ENCODE peak calls at places on chromosome 17, in five cellular contexts. One of them, this sample, is unnamed.

GRCh38 chr17:58120195-58120822 is 27.9 kb upstream of the OR4D1 start:
- DNase-seq in endothelial cell of umbilical vein: peak; percentile 59
- DNase-seq in K562: peak; percentile 76
- DNase-seq in H1: peak; percentile 59
- DNase-seq in HCT116: peak; percentile 33
- DNase-seq in this sample: peak; percentile 39

GRCh38 chr17:67221062-67221998 is 23.7 kb downstream of the HELZ start:
- DNase-seq in HCT116: peak; percentile 40
- DNase-seq in K562: peak; percentile 67
- DNase-seq in endothelial cell of umbilical vein: peak; percentile 63
- DNase-seq in H1: no peak
- DNase-seq in this sample: no peak

GRCh38 chr17:2266045-2266864 is 37.3 kb downstream of the SMG6 start:
- DNase-seq in H1: no peak
- DNase-seq in endothelial cell of umbilical vein: peak; percentile 49
- DNase-seq in K562: no peak
- DNase-seq in HCT116: no peak
- DNase-seq in this sample: no peak

GRCh38 chr17:16135461-16135860 is 79.9 kb downstream of the NCOR1 start:
- DNase-seq in K562: no peak
- DNase-seq in endothelial cell of umbilical vein: no peak
- DNase-seq in H1: no peak
- DNase-seq in HCT116: no peak
- DNase-seq in this sample: no peak

GRCh38 chr17:21214777-21215541 is 998 bp upstream of the TMEM11 start:
- DNase-seq in K562: peak; percentile 14
- DNase-seq in HCT116: no peak
- DNase-seq in H1: peak; percentile 63
- DNase-seq in endothelial cell of umbilical vein: no peak
- DNase-seq in this sample: no peak

GRCh38 chr17:44933824-44934744 is 13.5 kb downstream of the KIF18B start:
- DNase-seq in K562: no peak
- DNase-seq in endothelial cell of umbilical vein: no peak
- DNase-seq in HCT116: no peak
- DNase-seq in H1: no peak
- DNase-seq in this sample: no peak

GRCh38 chr17:65698381-65699061 is 137.1 kb upstream of the AXIN2 start:
- DNase-seq in HCT116: no peak
- DNase-seq in endothelial cell of umbilical vein: peak; percentile 55
- DNase-seq in K562: no peak
- DNase-seq in H1: no peak
- DNase-seq in this sample: no peak

GRCh38 chr17:29043539-29044165 is 711 bp downstream of the PIPOX start:
- DNase-seq in HCT116: no peak
- DNase-seq in endothelial cell of umbilical vein: no peak
- DNase-seq in H1: no peak
- DNase-seq in K562: no peak
- DNase-seq in this sample: no peak

GRCh38 chr17:44119798-44120197 is 3.6 kb downstream of the HDAC5 start:
- DNase-seq in K562: no peak
- DNase-seq in endothelial cell of umbilical vein: no peak
- DNase-seq in H1: no peak
- DNase-seq in HCT116: no peak
- DNase-seq in this sample: no peak

GRCh38 chr17:56880133-56880532 is 33.7 kb downstream of the TRIM25 start:
- DNase-seq in HCT116: no peak
- DNase-seq in endothelial cell of umbilical vein: no peak
- DNase-seq in H1: no peak
- DNase-seq in K562: no peak
- DNase-seq in this sample: no peak

GRCh38 chr17:31115168-31115567 is 20.4 kb downstream of the NF1 start:
- DNase-seq in K562: no peak
- DNase-seq in endothelial cell of umbilical vein: no peak
- DNase-seq in H1: no peak
- DNase-seq in HCT116: no peak
- DNase-seq in this sample: no peak

GRCh38 chr17:74433421-74434121 is 1.7 kb downstream of the GPRC5C start:
- DNase-seq in H1: no peak
- DNase-seq in K562: peak; percentile 36
- DNase-seq in endothelial cell of umbilical vein: no peak
- DNase-seq in HCT116: no peak
- DNase-seq in this sample: no peak

GRCh38 chr17:2854662-2855061 is 58.4 kb downstream of the RAP1GAP2 start:
- DNase-seq in HCT116: no peak
- DNase-seq in H1: no peak
- DNase-seq in endothelial cell of umbilical vein: no peak
- DNase-seq in K562: no peak
- DNase-seq in this sample: no peak

GRCh38 chr17:40056379-40057005 is 2.3 kb upstream of the MED24 start:
- DNase-seq in H1: no peak
- DNase-seq in K562: no peak
- DNase-seq in endothelial cell of umbilical vein: no peak
- DNase-seq in HCT116: no peak
- DNase-seq in this sample: no peak

GRCh38 chr17:13792314-13792713 is 190.6 kb upstream of the HS3ST3A1 start:
- DNase-seq in H1: no peak
- DNase-seq in HCT116: no peak
- DNase-seq in K562: no peak
- DNase-seq in endothelial cell of umbilical vein: no peak
- DNase-seq in this sample: no peak

GRCh38 chr17:48544356-48545021 is 420 bp downstream of the HOXB2 start:
- DNase-seq in K562: peak; percentile 79
- DNase-seq in endothelial cell of umbilical vein: peak; percentile 87
- DNase-seq in H1: no peak
- DNase-seq in HCT116: no peak
- DNase-seq in this sample: no peak

GRCh38 chr17:73064084-73064938 is 28.2 kb downstream of the SLC39A11 start:
- DNase-seq in HCT116: no peak
- DNase-seq in K562: peak; percentile 37
- DNase-seq in H1: no peak
- DNase-seq in endothelial cell of umbilical vein: no peak
- DNase-seq in this sample: no peak

GRCh38 chr17:39632153-39632941 is 4.6 kb upstream of the STARD3 start:
- DNase-seq in K562: no peak
- DNase-seq in endothelial cell of umbilical vein: no peak
- DNase-seq in HCT116: peak; percentile 80
- DNase-seq in H1: no peak
- DNase-seq in this sample: no peak

GRCh38 chr17:40463122-40463550 is 19.9 kb downstream of the IGFBP4 start:
- DNase-seq in endothelial cell of umbilical vein: no peak
- DNase-seq in HCT116: no peak
- DNase-seq in H1: no peak
- DNase-seq in K562: no peak
- DNase-seq in this sample: no peak

GRCh38 chr17:59762022-59762825 is 54.8 kb downstream of the VMP1 start:
- DNase-seq in K562: no peak
- DNase-seq in H1: no peak
- DNase-seq in HCT116: peak; percentile 75
- DNase-seq in endothelial cell of umbilical vein: peak; percentile 83
- DNase-seq in this sample: no peak

GRCh38 chr17:79997004-79997673 is 38.5 kb downstream of the TBC1D16 start:
- DNase-seq in endothelial cell of umbilical vein: no peak
- DNase-seq in HCT116: no peak
- DNase-seq in H1: no peak
- DNase-seq in K562: no peak
- DNase-seq in this sample: peak; percentile 93

GRCh38 chr17:60610481-60610880 is 10.5 kb downstream of the PPM1D start:
- DNase-seq in HCT116: no peak
- DNase-seq in H1: no peak
- DNase-seq in endothelial cell of umbilical vein: peak; percentile 48
- DNase-seq in K562: no peak
- DNase-seq in this sample: no peak

GRCh38 chr17:60142872-60143499 is 6.8 kb upstream of the CA4 start:
- DNase-seq in H1: peak; percentile 94
- DNase-seq in HCT116: peak; percentile 82
- DNase-seq in endothelial cell of umbilical vein: peak; percentile 89
- DNase-seq in K562: peak; percentile 88
- DNase-seq in this sample: peak; percentile 79

GRCh38 chr17:70613681-70614080 is 444.3 kb downstream of the KCNJ2 start:
- DNase-seq in endothelial cell of umbilical vein: no peak
- DNase-seq in H1: no peak
- DNase-seq in K562: no peak
- DNase-seq in HCT116: no peak
- DNase-seq in this sample: no peak

GRCh38 chr17:16322636-16323035 is 30.6 kb downstream of the CENPV start:
- DNase-seq in K562: no peak
- DNase-seq in HCT116: no peak
- DNase-seq in H1: no peak
- DNase-seq in endothelial cell of umbilical vein: no peak
- DNase-seq in this sample: no peak

GRCh38 chr17:41987642-41988041 is 21.0 kb downstream of the CNP start:
- DNase-seq in endothelial cell of umbilical vein: no peak
- DNase-seq in HCT116: no peak
- DNase-seq in H1: no peak
- DNase-seq in K562: no peak
- DNase-seq in this sample: no peak

GRCh38 chr17:44672479-44673093 is 16.3 kb downstream of the MEIOC start:
- DNase-seq in HCT116: peak; percentile 18
- DNase-seq in K562: peak; percentile 22
- DNase-seq in endothelial cell of umbilical vein: peak; percentile 44
- DNase-seq in H1: no peak
- DNase-seq in this sample: no peak

GRCh38 chr17:57819273-57819672 is 30.6 kb downstream of the MRPS23 start:
- DNase-seq in H1: no peak
- DNase-seq in endothelial cell of umbilical vein: no peak
- DNase-seq in K562: no peak
- DNase-seq in HCT116: no peak
- DNase-seq in this sample: no peak

GRCh38 chr17:862584-862983 is 80.4 kb downstream of the MRM3 start:
- DNase-seq in H1: no peak
- DNase-seq in K562: no peak
- DNase-seq in endothelial cell of umbilical vein: no peak
- DNase-seq in HCT116: no peak
- DNase-seq in this sample: no peak

GRCh38 chr17:44278006-44278405 is 10.1 kb upstream of the SLC4A1 start:
- DNase-seq in K562: no peak
- DNase-seq in H1: no peak
- DNase-seq in endothelial cell of umbilical vein: no peak
- DNase-seq in HCT116: no peak
- DNase-seq in this sample: no peak

DNA sequence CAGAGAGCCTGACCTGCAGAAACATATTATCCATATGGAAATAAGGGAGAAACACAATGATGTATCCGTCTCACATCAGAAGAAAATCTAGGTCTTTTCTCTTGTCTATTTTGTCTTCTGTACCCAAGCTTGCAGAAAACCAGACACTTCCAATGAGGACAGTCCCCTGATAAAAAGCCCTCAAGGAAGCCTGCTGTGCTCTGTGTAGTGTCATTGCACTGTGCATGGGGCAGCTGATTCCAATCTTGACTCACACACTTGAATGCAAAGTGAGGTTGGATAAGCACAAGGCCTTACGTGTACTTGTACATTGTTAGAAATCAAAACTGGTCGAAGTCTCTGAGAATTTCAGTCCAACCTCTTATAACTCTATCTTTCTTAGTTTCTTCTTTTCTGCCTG is 256.6 kb upstream of the MYOCD start:
- DNase-seq in H1: no peak
- DNase-seq in endothelial cell of umbilical vein: no peak
- DNase-seq in K562: no peak
- DNase-seq in HCT116: no peak
- DNase-seq in this sample: no peak
- TF ChIP-seq POLR2AphosphoS5 in H1: no peak
- TF ChIP-seq POLR2AphosphoS5 in endothelial cell of umbilical vein: no peak
- TF ChIP-seq POLR2AphosphoS5 in K562: no peak
- TF ChIP-seq POLR2AphosphoS5 in HCT116: no peak
- TF ChIP-seq POLR2AphosphoS5 in this sample: no peak

DNA sequence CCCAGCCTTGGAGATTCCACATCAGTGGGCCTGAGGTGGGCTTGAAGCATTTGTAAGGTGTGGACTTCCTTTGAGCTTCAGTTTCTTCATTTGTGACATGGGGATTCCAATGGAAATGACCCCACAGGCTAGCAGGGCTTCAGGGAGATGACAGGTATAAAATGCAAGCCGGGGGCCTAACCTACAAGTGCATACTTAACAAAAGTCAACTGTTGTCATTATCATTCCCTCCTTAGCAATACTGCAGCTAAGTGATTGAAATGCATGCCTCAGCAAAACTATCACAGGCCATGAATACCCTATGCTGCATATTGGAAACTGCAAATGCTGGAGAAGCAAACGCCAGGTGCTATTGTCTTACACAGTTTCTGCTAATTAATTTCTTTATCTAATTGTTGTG is 19.8 kb downstream of the CCL4 start:
- DNase-seq in HCT116: no peak
- DNase-seq in K562: no peak
- DNase-seq in endothelial cell of umbilical vein: no peak
- DNase-seq in H1: no peak
- DNase-seq in this sample: no peak
- H3K9me3 ChIP-seq in HCT116: peaks cover 9% of the 10 kb centered on the region
- H3K9me3 ChIP-seq in K562: no peaks in the 10 kb centered on the region
- H3K9me3 ChIP-seq in endothelial cell of umbilical vein: no peaks in the 10 kb centered on the region
- H3K9me3 ChIP-seq in H1: no peaks in the 10 kb centered on the region
- H3K9me3 ChIP-seq in this sample: no peaks in the 10 kb centered on the region

GRCh38 chr17:81909231-81909630 is 2.0 kb downstream of the PCYT2 start:
- DNase-seq in HCT116: no peak
- DNase-seq in H1: no peak
- DNase-seq in endothelial cell of umbilical vein: no peak
- DNase-seq in K562: no peak
- DNase-seq in this sample: no peak
- H3K9ac ChIP-seq in HCT116: no peak overlapping the region
- H3K9ac ChIP-seq in H1: no peak overlapping the region
- H3K9ac ChIP-seq in endothelial cell of umbilical vein: no peak overlapping the region
- H3K9ac ChIP-seq in K562: no peak overlapping the region
- H3K9ac ChIP-seq in this sample: no peak overlapping the region

GRCh38 chr17:35244345-35245195 is 1.7 kb downstream of the SLFN5 start:
- DNase-seq in H1: peak; percentile 47
- DNase-seq in K562: peak; percentile 38
- DNase-seq in HCT116: peak; percentile 33
- DNase-seq in endothelial cell of umbilical vein: peak; percentile 70
- DNase-seq in this sample: no peak
- TF ChIP-seq POLR2AphosphoS5 in H1: no peak
- TF ChIP-seq POLR2AphosphoS5 in K562: no peak
- TF ChIP-seq POLR2AphosphoS5 in HCT116: no peak
- TF ChIP-seq POLR2AphosphoS5 in endothelial cell of umbilical vein: peak; percentile 51
- TF ChIP-seq POLR2AphosphoS5 in this sample: no peak

GRCh38 chr17:27087935-27088766 is 205.8 kb upstream of the WSB1 start:
- DNase-seq in H1: no peak
- DNase-seq in endothelial cell of umbilical vein: no peak
- DNase-seq in HCT116: no peak
- DNase-seq in K562: no peak
- DNase-seq in this sample: no peak

GRCh38 chr17:27091043-27091497 is 202.8 kb upstream of the WSB1 start:
- DNase-seq in H1: no peak
- DNase-seq in HCT116: no peak
- DNase-seq in K562: peak; percentile 60
- DNase-seq in endothelial cell of umbilical vein: no peak
- DNase-seq in this sample: no peak

GRCh38 chr17:27088767-27089078 is 205.2 kb upstream of the WSB1 start:
- DNase-seq in HCT116: no peak
- DNase-seq in H1: no peak
- DNase-seq in endothelial cell of umbilical vein: no peak
- DNase-seq in K562: no peak
- DNase-seq in this sample: no peak

GRCh38 chr17:27086526-27086925 is 207.4 kb upstream of the WSB1 start:
- DNase-seq in HCT116: no peak
- DNase-seq in H1: no peak
- DNase-seq in endothelial cell of umbilical vein: no peak
- DNase-seq in K562: no peak
- DNase-seq in this sample: no peak

GRCh38 chr17:27089929-27090247 is 204.0 kb upstream of the WSB1 start:
- DNase-seq in HCT116: no peak
- DNase-seq in K562: peak; percentile 38
- DNase-seq in endothelial cell of umbilical vein: no peak
- DNase-seq in H1: no peak
- DNase-seq in this sample: no peak
- H3K9me3 ChIP-seq in HCT116: no peaks in the 10 kb centered on the region
- H3K9me3 ChIP-seq in K562: no peaks in the 10 kb centered on the region
- H3K9me3 ChIP-seq in endothelial cell of umbilical vein: no peaks in the 10 kb centered on the region
- H3K9me3 ChIP-seq in H1: peaks cover 55% of the 10 kb centered on the region
- H3K9me3 ChIP-seq in this sample: no peaks in the 10 kb centered on the region